ENCODE peak calls at places on chromosomes 5 and 9, in four cellular contexts. One of them, this sample, is unnamed.

GRCh38 chr9:69970001-69970531 is 73.6 kb upstream of the MAMDC2 start:
- DNase-seq in upper lobe of right lung: no peak
- DNase-seq in suprapubic skin: no peak
- DNase-seq in heart right ventricle: no peak
- DNase-seq in this sample: no peak

GRCh38 chr5:139854029-139854605 is 58.5 kb downstream of the PSD2 start:
- DNase-seq in heart right ventricle: no peak
- DNase-seq in suprapubic skin: no peak
- DNase-seq in upper lobe of right lung: peak; percentile 54
- DNase-seq in this sample: peak; percentile 59

GRCh38 chr5:79956173-79956670 is 34.8 kb downstream of the MTX3 start:
- DNase-seq in upper lobe of right lung: no peak
- DNase-seq in suprapubic skin: no peak
- DNase-seq in heart right ventricle: no peak
- DNase-seq in this sample: no peak

GRCh38 chr5:151896041-151896691 is 28.5 kb downstream of the GLRA1 start:
- DNase-seq in upper lobe of right lung: no peak
- DNase-seq in suprapubic skin: no peak
- DNase-seq in heart right ventricle: no peak
- DNase-seq in this sample: no peak

GRCh38 chr5:27341342-27341741 is 303.0 kb upstream of the CDH9 start:
- DNase-seq in heart right ventricle: no peak
- DNase-seq in suprapubic skin: no peak
- DNase-seq in upper lobe of right lung: no peak
- DNase-seq in this sample: no peak

GRCh38 chr5:96481396-96481795 is 48.3 kb upstream of the PCSK1 start:
- DNase-seq in suprapubic skin: no peak
- DNase-seq in upper lobe of right lung: no peak
- DNase-seq in heart right ventricle: no peak
- DNase-seq in this sample: no peak

GRCh38 chr5:163623524-163623923 is 118.1 kb downstream of the MAT2B start:
- DNase-seq in suprapubic skin: no peak
- DNase-seq in upper lobe of right lung: no peak
- DNase-seq in heart right ventricle: no peak
- DNase-seq in this sample: no peak

GRCh38 chr9:114274217-114274616 is 48.7 kb upstream of the ORM1 start:
- DNase-seq in upper lobe of right lung: no peak
- DNase-seq in suprapubic skin: peak; percentile 30
- DNase-seq in heart right ventricle: no peak
- DNase-seq in this sample: peak; percentile 27

GRCh38 chr9:123424131-123424530 is 68.1 kb downstream of the CRB2 start:
- DNase-seq in suprapubic skin: peak; percentile 27
- DNase-seq in upper lobe of right lung: peak; percentile 9
- DNase-seq in heart right ventricle: peak; percentile 59
- DNase-seq in this sample: peak; percentile 19

GRCh38 chr5:50440651-50441478 is at the start of gene EMB:
- DNase-seq in upper lobe of right lung: peak; percentile 89
- DNase-seq in heart right ventricle: peak; percentile 64
- DNase-seq in suprapubic skin: no peak
- DNase-seq in this sample: no peak

GRCh38 chr9:3337515-3337914 is 188.3 kb downstream of the RFX3 start:
- DNase-seq in upper lobe of right lung: no peak
- DNase-seq in heart right ventricle: no peak
- DNase-seq in suprapubic skin: no peak
- DNase-seq in this sample: no peak

GRCh38 chr9:113446323-113446740 is 17.2 kb upstream of the RGS3 start:
- DNase-seq in suprapubic skin: no peak
- DNase-seq in heart right ventricle: no peak
- DNase-seq in upper lobe of right lung: no peak
- DNase-seq in this sample: no peak

GRCh38 chr5:1059884-1060263 is 51.3 kb downstream of the NKD2 start:
- DNase-seq in upper lobe of right lung: no peak
- DNase-seq in heart right ventricle: peak; percentile 7
- DNase-seq in suprapubic skin: no peak
- DNase-seq in this sample: peak; percentile 72

GRCh38 chr5:172549708-172550095 is 91.4 kb upstream of the NEURL1B start:
- DNase-seq in heart right ventricle: no peak
- DNase-seq in upper lobe of right lung: peak; percentile 40
- DNase-seq in suprapubic skin: no peak
- DNase-seq in this sample: no peak

GRCh38 chr5:132433141-132433540 is 57.4 kb downstream of the IRF1 start:
- DNase-seq in heart right ventricle: no peak
- DNase-seq in suprapubic skin: no peak
- DNase-seq in upper lobe of right lung: no peak
- DNase-seq in this sample: no peak

GRCh38 chr9:104093162-104093561 is 947 bp upstream of the SMC2 start:
- DNase-seq in heart right ventricle: no peak
- DNase-seq in upper lobe of right lung: no peak
- DNase-seq in suprapubic skin: no peak
- DNase-seq in this sample: no peak

GRCh38 chr5:172999351-172999973 is 15.9 kb downstream of the ATP6V0E1 start:
- DNase-seq in upper lobe of right lung: no peak
- DNase-seq in suprapubic skin: no peak
- DNase-seq in heart right ventricle: no peak
- DNase-seq in this sample: no peak

GRCh38 chr9:2286825-2287455 is 271.8 kb downstream of the SMARCA2 start:
- DNase-seq in heart right ventricle: no peak
- DNase-seq in suprapubic skin: no peak
- DNase-seq in upper lobe of right lung: no peak
- DNase-seq in this sample: no peak

GRCh38 chr5:60382761-60383160 is 317.2 kb downstream of the DEPDC1B start:
- DNase-seq in heart right ventricle: no peak
- DNase-seq in suprapubic skin: no peak
- DNase-seq in upper lobe of right lung: no peak
- DNase-seq in this sample: no peak

GRCh38 chr5:3307982-3308621 is 287.5 kb upstream of the IRX1 start:
- DNase-seq in upper lobe of right lung: no peak
- DNase-seq in suprapubic skin: no peak
- DNase-seq in heart right ventricle: no peak
- DNase-seq in this sample: no peak

GRCh38 chr5:90557871-90558270 is 726 bp upstream of the ADGRV1 start:
- DNase-seq in upper lobe of right lung: no peak
- DNase-seq in suprapubic skin: no peak
- DNase-seq in heart right ventricle: no peak
- DNase-seq in this sample: no peak

GRCh38 chr9:134206317-134207300 is 42.2 kb upstream of the RNU6ATAC start:
- DNase-seq in heart right ventricle: peak; percentile 5
- DNase-seq in suprapubic skin: peak; percentile 52
- DNase-seq in upper lobe of right lung: peak; percentile 40
- DNase-seq in this sample: peak; percentile 60

GRCh38 chr5:171850354-171850947 is 64.8 kb downstream of the SMIM23 start:
- DNase-seq in suprapubic skin: no peak
- DNase-seq in upper lobe of right lung: no peak
- DNase-seq in heart right ventricle: no peak
- DNase-seq in this sample: no peak

GRCh38 chr5:161002571-161003074 is 150.6 kb upstream of the ATP10B start:
- DNase-seq in upper lobe of right lung: no peak
- DNase-seq in suprapubic skin: no peak
- DNase-seq in heart right ventricle: no peak
- DNase-seq in this sample: no peak

GRCh38 chr5:124613273-124613953 is 133.0 kb downstream of the ZNF608 start:
- DNase-seq in suprapubic skin: no peak
- DNase-seq in heart right ventricle: no peak
- DNase-seq in upper lobe of right lung: no peak
- DNase-seq in this sample: no peak

GRCh38 chr5:119570935-119571334 is 58.4 kb upstream of the FAM170A start:
- DNase-seq in heart right ventricle: no peak
- DNase-seq in upper lobe of right lung: no peak
- DNase-seq in suprapubic skin: no peak
- DNase-seq in this sample: no peak

GRCh38 chr9:120777229-120777628 is 16.0 kb downstream of the FBXW2 start:
- DNase-seq in heart right ventricle: no peak
- DNase-seq in upper lobe of right lung: no peak
- DNase-seq in suprapubic skin: no peak
- DNase-seq in this sample: no peak

GRCh38 chr5:138149530-138149929 is 10.3 kb upstream of the NME5 start:
- DNase-seq in heart right ventricle: no peak
- DNase-seq in suprapubic skin: no peak
- DNase-seq in upper lobe of right lung: no peak
- DNase-seq in this sample: no peak

GRCh38 chr9:90905822-90906221 is 104.2 kb downstream of the SYK start:
- DNase-seq in heart right ventricle: no peak
- DNase-seq in suprapubic skin: no peak
- DNase-seq in upper lobe of right lung: no peak
- DNase-seq in this sample: no peak

GRCh38 chr9:114065304-114065703 is 12.8 kb downstream of the AMBP start:
- DNase-seq in heart right ventricle: no peak
- DNase-seq in upper lobe of right lung: no peak
- DNase-seq in suprapubic skin: no peak
- DNase-seq in this sample: no peak

GRCh38 chr9:93963969-93964368 is 8.8 kb upstream of the BARX1 start:
- DNase-seq in suprapubic skin: no peak
- DNase-seq in upper lobe of right lung: no peak
- DNase-seq in heart right ventricle: no peak
- DNase-seq in this sample: no peak

GRCh38 chr5:110288766-110289165 is 437.7 kb downstream of the TMEM232 start:
- DNase-seq in heart right ventricle: no peak
- DNase-seq in suprapubic skin: no peak
- DNase-seq in upper lobe of right lung: no peak
- DNase-seq in this sample: no peak

GRCh38 chr9:37262410-37262809 is 142.0 kb downstream of the ZCCHC7 start:
- DNase-seq in upper lobe of right lung: no peak
- DNase-seq in suprapubic skin: no peak
- DNase-seq in heart right ventricle: no peak
- DNase-seq in this sample: no peak
- TF ChIP-seq CTCF in upper lobe of right lung: peak; percentile 17
- TF ChIP-seq CTCF in suprapubic skin: no peak
- TF ChIP-seq CTCF in heart right ventricle: peak; percentile 50
- TF ChIP-seq CTCF in this sample: peak; percentile 83

GRCh38 chr9:111633389-111633736 is 2.2 kb downstream of the DNAJC25 start:
- DNase-seq in suprapubic skin: no peak
- DNase-seq in heart right ventricle: no peak
- DNase-seq in upper lobe of right lung: no peak
- DNase-seq in this sample: no peak

GRCh38 chr9:111630182-111631070 is 708 bp upstream of the DNAJC25 start:
- DNase-seq in suprapubic skin: no peak
- DNase-seq in heart right ventricle: no peak
- DNase-seq in upper lobe of right lung: no peak
- DNase-seq in this sample: no peak

GRCh38 chr9:111632695-111633388 is 1.7 kb downstream of the DNAJC25 start:
- DNase-seq in suprapubic skin: no peak
- DNase-seq in upper lobe of right lung: no peak
- DNase-seq in heart right ventricle: no peak
- DNase-seq in this sample: no peak

GRCh38 chr9:111632051-111632450 is 917 bp downstream of the DNAJC25 start:
- DNase-seq in upper lobe of right lung: no peak
- DNase-seq in suprapubic skin: no peak
- DNase-seq in heart right ventricle: no peak
- DNase-seq in this sample: no peak

GRCh38 chr9:111631071-111631971 is at the start of gene DNAJC25:
- DNase-seq in upper lobe of right lung: peak; percentile 98
- DNase-seq in suprapubic skin: peak; percentile 97
- DNase-seq in heart right ventricle: peak; percentile 96
- DNase-seq in this sample: peak; percentile 99
- TF ChIP-seq CTCF in upper lobe of right lung: no peak
- TF ChIP-seq CTCF in suprapubic skin: no peak
- TF ChIP-seq CTCF in heart right ventricle: no peak
- TF ChIP-seq CTCF in this sample: peak; percentile 43

GRCh38 chr5:158725223-158725825 is 374.4 kb downstream of the EBF1 start:
- DNase-seq in suprapubic skin: no peak
- DNase-seq in upper lobe of right lung: no peak
- DNase-seq in heart right ventricle: no peak
- DNase-seq in this sample: no peak
- TF ChIP-seq CTCF in suprapubic skin: no peak
- TF ChIP-seq CTCF in upper lobe of right lung: no peak
- TF ChIP-seq CTCF in heart right ventricle: no peak
- TF ChIP-seq CTCF in this sample: peak; percentile 34

DNA sequence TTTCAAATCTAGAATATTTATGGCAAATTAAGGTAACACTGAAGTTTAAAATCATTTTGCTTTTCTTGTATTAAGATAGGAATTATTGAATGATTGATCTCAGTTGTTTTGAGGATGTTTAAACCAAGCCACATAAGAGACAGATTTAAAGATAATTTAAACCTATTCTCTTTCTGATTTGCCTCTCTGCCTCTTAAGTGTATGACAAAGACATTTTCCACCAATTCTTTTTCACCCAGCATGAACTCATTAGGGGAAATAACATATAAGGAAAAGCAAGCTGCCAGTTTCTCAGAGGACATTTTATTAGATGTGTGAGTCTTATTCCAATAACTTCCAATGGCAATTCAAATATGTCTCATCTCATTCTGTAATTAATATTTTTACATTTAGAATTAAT is 568.3 kb upstream of the MEF2C start:
- DNase-seq in heart right ventricle: no peak
- DNase-seq in upper lobe of right lung: no peak
- DNase-seq in suprapubic skin: no peak
- DNase-seq in this sample: no peak
- TF ChIP-seq CTCF in heart right ventricle: no peak
- TF ChIP-seq CTCF in upper lobe of right lung: no peak
- TF ChIP-seq CTCF in suprapubic skin: no peak
- TF ChIP-seq CTCF in this sample: no peak

GRCh38 chr5:31664566-31664965 is 25.6 kb downstream of the PDZD2 start:
- DNase-seq in upper lobe of right lung: no peak
- DNase-seq in heart right ventricle: no peak
- DNase-seq in suprapubic skin: no peak
- DNase-seq in this sample: no peak
- TF ChIP-seq CTCF in upper lobe of right lung: no peak
- TF ChIP-seq CTCF in heart right ventricle: no peak
- TF ChIP-seq CTCF in suprapubic skin: no peak
- TF ChIP-seq CTCF in this sample: peak; percentile 23